ENCODE peak calls at places on chromosomes 16 and 17, in five cellular contexts. One of them, this sample, is unnamed.
A peak's percentile ranks its signal among the peaks of the same experiment; 100 is the strongest.

GRCh38 chr16:11256657-11257130 is 690 bp upstream of the SOCS1 start:
- DNase-seq in breast epithelium: no peak
- DNase-seq in adrenal gland: peak; percentile 71
- DNase-seq in stomach: peak; percentile 69
- DNase-seq in fibroblast of lung: peak; percentile 63
- DNase-seq in this sample: no peak

GRCh38 chr16:49563666-49564065 is 190.1 kb downstream of the C16orf78 start:
- DNase-seq in breast epithelium: no peak
- DNase-seq in adrenal gland: no peak
- DNase-seq in stomach: no peak
- DNase-seq in fibroblast of lung: peak; percentile 57
- DNase-seq in this sample: no peak

GRCh38 chr17:3558603-3559269 is 1.1 kb upstream of the TRPV3 start:
- DNase-seq in breast epithelium: peak; percentile 63
- DNase-seq in adrenal gland: no peak
- DNase-seq in stomach: peak; percentile 48
- DNase-seq in fibroblast of lung: peak; percentile 7
- DNase-seq in this sample: peak; percentile 65

GRCh38 chr16:19588661-19589060 is 33.2 kb downstream of the VPS35L start:
- DNase-seq in breast epithelium: no peak
- DNase-seq in adrenal gland: no peak
- DNase-seq in stomach: no peak
- DNase-seq in fibroblast of lung: peak; percentile 49
- DNase-seq in this sample: no peak

GRCh38 chr17:81027591-81028505 is 7.1 kb upstream of the BAIAP2 start:
- DNase-seq in breast epithelium: no peak
- DNase-seq in adrenal gland: no peak
- DNase-seq in stomach: no peak
- DNase-seq in fibroblast of lung: no peak
- DNase-seq in this sample: peak; percentile 74

GRCh38 chr17:43559161-43559816 is 13.1 kb upstream of the ETV4 start:
- DNase-seq in breast epithelium: no peak
- DNase-seq in adrenal gland: peak; percentile 81
- DNase-seq in stomach: no peak
- DNase-seq in fibroblast of lung: no peak
- DNase-seq in this sample: no peak

GRCh38 chr17:64152428-64153125 is 22.6 kb upstream of the ERN1 start:
- DNase-seq in breast epithelium: no peak
- DNase-seq in adrenal gland: peak; percentile 16
- DNase-seq in stomach: no peak
- DNase-seq in fibroblast of lung: no peak
- DNase-seq in this sample: no peak

GRCh38 chr16:2715519-2715918 is 4.5 kb downstream of the PRSS27 start:
- DNase-seq in breast epithelium: no peak
- DNase-seq in adrenal gland: peak; percentile 65
- DNase-seq in stomach: peak; percentile 66
- DNase-seq in fibroblast of lung: peak; percentile 50
- DNase-seq in this sample: peak; percentile 89

GRCh38 chr17:1056761-1057160 is 59.8 kb downstream of the TIMM22 start:
- DNase-seq in breast epithelium: no peak
- DNase-seq in adrenal gland: no peak
- DNase-seq in stomach: no peak
- DNase-seq in fibroblast of lung: no peak
- DNase-seq in this sample: peak; percentile 58

GRCh38 chr17:1059131-1059795 is 62.3 kb downstream of the TIMM22 start:
- DNase-seq in breast epithelium: no peak
- DNase-seq in adrenal gland: no peak
- DNase-seq in stomach: no peak
- DNase-seq in fibroblast of lung: no peak
- DNase-seq in this sample: peak; percentile 59

GRCh38 chr17:1055751-1056645 is 59.1 kb downstream of the TIMM22 start:
- DNase-seq in breast epithelium: peak; percentile 57
- DNase-seq in adrenal gland: peak; percentile 68
- DNase-seq in stomach: peak; percentile 63
- DNase-seq in fibroblast of lung: peak; percentile 44
- DNase-seq in this sample: peak; percentile 82

GRCh38 chr17:1060991-1061390 is 64.1 kb downstream of the TIMM22 start:
- DNase-seq in breast epithelium: peak; percentile 73
- DNase-seq in adrenal gland: peak; percentile 90
- DNase-seq in stomach: peak; percentile 87
- DNase-seq in fibroblast of lung: peak; percentile 98
- DNase-seq in this sample: peak; percentile 91

GRCh38 chr17:1058423-1059130 is 61.6 kb downstream of the TIMM22 start:
- DNase-seq in breast epithelium: no peak
- DNase-seq in adrenal gland: peak; percentile 63
- DNase-seq in stomach: peak; percentile 71
- DNase-seq in fibroblast of lung: peak; percentile 14
- DNase-seq in this sample: peak; percentile 60
- TF ChIP-seq CTCF in breast epithelium: no peak
- TF ChIP-seq CTCF in adrenal gland: peak; percentile 21
- TF ChIP-seq CTCF in stomach: no peak
- TF ChIP-seq CTCF in fibroblast of lung: peak; percentile 41
- TF ChIP-seq CTCF in this sample: peak; percentile 19

GRCh38 chr17:17834974-17835373 is 1.8 kb downstream of the SREBF1 start:
- DNase-seq in breast epithelium: no peak
- DNase-seq in adrenal gland: no peak
- DNase-seq in stomach: no peak
- DNase-seq in fibroblast of lung: no peak
- DNase-seq in this sample: no peak
- H3K4me1 ChIP-seq in breast epithelium: peaks cover 57% of the 10 kb centered on the region
- H3K4me1 ChIP-seq in adrenal gland: peaks cover 84% of the 10 kb centered on the region
- H3K4me1 ChIP-seq in stomach: peaks cover 89% of the 10 kb centered on the region
- H3K4me1 ChIP-seq in fibroblast of lung: peaks cover 39% of the 10 kb centered on the region
- H3K4me1 ChIP-seq in this sample: peaks cover 56% of the 10 kb centered on the region

GRCh38 chr17:48051706-48052486 is 3.7 kb downstream of the NFE2L1 start:
- DNase-seq in breast epithelium: peak; percentile 77
- DNase-seq in adrenal gland: peak; percentile 76
- DNase-seq in stomach: peak; percentile 38
- DNase-seq in fibroblast of lung: peak; percentile 86
- DNase-seq in this sample: no peak

GRCh38 chr17:48048321-48049140 is at the start of gene NFE2L1:
- DNase-seq in breast epithelium: peak; percentile 85
- DNase-seq in adrenal gland: peak; percentile 94
- DNase-seq in stomach: peak; percentile 90
- DNase-seq in fibroblast of lung: peak; percentile 90
- DNase-seq in this sample: peak; percentile 97

GRCh38 chr17:48054238-48055185 is 6.4 kb downstream of the NFE2L1 start:
- DNase-seq in breast epithelium: peak; percentile 83
- DNase-seq in adrenal gland: peak; percentile 95
- DNase-seq in stomach: peak; percentile 53
- DNase-seq in fibroblast of lung: peak; percentile 84
- DNase-seq in this sample: peak; percentile 91

GRCh38 chr17:48053758-48054237 is 5.6 kb downstream of the NFE2L1 start:
- DNase-seq in breast epithelium: no peak
- DNase-seq in adrenal gland: no peak
- DNase-seq in stomach: no peak
- DNase-seq in fibroblast of lung: no peak
- DNase-seq in this sample: no peak

DNA sequence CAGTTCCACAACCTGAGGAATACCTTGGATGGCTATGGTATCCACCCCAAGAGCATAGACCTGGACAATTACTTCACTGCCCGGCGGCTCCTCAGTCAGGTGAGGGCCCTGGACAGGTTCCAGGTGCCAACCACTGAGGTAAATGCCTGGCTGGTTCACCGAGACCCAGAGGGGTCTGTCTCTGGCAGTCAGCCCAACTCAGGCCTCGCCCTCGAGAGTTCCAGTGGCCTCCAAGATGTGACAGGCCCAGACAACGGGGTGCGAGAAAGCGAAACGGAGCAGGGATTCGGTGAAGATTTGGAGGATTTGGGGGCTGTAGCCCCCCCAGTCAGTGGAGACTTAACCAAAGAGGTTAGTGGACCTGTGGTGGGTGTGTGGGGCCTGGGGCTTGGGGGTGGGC is 3.1 kb downstream of the NFE2L1 start:
- DNase-seq in breast epithelium: peak; percentile 44
- DNase-seq in adrenal gland: peak; percentile 38
- DNase-seq in stomach: no peak
- DNase-seq in fibroblast of lung: no peak
- DNase-seq in this sample: peak; percentile 85
- H3K4me3 ChIP-seq in breast epithelium: peak overlapping the region; percentile 40
- H3K4me3 ChIP-seq in adrenal gland: no peak overlapping the region
- H3K4me3 ChIP-seq in stomach: no peak overlapping the region
- H3K4me3 ChIP-seq in fibroblast of lung: peak overlapping the region; percentile 69
- H3K4me3 ChIP-seq in this sample: peak overlapping the region; percentile 94

DNA sequence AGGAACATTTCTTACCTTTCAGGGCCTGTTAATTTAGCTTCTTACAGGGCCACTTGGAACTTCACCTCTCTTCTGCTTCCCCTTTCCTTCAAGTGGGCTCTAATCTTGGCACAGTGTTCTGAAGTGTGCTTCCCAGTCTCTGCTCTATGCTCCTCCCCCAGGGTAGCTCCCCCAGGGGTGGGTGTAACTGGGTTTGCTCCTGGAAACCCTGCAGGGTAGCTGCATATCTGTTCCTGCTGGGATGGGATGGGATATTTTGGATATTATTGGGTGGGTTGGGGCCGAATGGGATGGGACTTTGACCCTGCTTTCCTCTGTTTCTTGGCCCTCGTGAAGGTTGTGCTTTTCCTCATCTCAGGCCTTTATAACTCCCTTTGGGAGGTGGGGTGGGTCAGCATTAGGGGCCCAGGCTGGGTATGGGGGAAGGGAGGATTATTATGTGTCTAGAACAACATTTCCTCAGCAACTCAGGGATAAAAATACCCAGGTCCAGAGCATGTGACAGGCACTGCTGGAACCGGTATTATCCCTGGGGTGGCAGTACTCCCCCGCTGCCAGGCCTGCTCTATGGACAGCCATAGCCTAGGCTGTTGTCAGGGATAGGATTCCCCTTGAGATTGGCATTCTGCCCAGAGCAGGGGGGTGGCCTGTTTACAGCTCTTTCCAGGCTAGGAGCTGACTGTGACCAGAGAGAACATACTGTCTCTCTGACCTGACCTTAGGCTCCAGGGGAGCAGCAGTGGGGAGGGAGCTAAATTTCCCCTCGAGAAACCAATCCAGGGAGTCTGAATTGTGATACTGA is 5.0 kb downstream of the NFE2L1 start:
- DNase-seq in breast epithelium: peak; percentile 65
- DNase-seq in adrenal gland: peak; percentile 93
- DNase-seq in stomach: peak; percentile 39
- DNase-seq in fibroblast of lung: no peak
- DNase-seq in this sample: peak; percentile 93
- TF ChIP-seq CTCF in breast epithelium: no peak
- TF ChIP-seq CTCF in adrenal gland: no peak
- TF ChIP-seq CTCF in stomach: no peak
- TF ChIP-seq CTCF in fibroblast of lung: no peak
- TF ChIP-seq CTCF in this sample: no peak

DNA sequence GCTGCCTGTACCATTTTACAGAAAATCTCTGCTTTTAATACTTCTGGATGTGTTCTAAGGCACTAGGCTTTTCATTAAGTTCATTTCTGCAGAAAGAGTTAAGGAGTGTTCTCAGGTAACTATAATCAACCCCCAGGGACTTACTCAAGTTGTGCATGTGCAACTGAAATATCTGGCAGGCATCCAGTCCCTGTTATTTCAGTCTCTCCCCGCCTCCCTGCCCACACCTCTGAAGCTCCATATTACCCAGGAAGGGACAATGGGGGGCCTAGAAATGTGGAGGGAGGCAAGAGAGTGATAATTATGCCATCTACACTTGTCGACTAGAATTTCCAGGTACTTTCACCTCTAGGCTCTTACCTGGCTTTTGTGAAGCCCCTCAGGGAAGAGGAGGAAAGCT is 432.2 kb downstream of the MAF start:
- DNase-seq in breast epithelium: no peak
- DNase-seq in adrenal gland: no peak
- DNase-seq in stomach: no peak
- DNase-seq in fibroblast of lung: no peak
- DNase-seq in this sample: no peak
- H3K4me1 ChIP-seq in breast epithelium: no peaks in the 10 kb centered on the region
- H3K4me1 ChIP-seq in adrenal gland: peaks cover 13% of the 10 kb centered on the region
- H3K4me1 ChIP-seq in stomach: peaks cover 50% of the 10 kb centered on the region
- H3K4me1 ChIP-seq in fibroblast of lung: no peaks in the 10 kb centered on the region
- H3K4me1 ChIP-seq in this sample: peaks cover 7% of the 10 kb centered on the region